ENCODE peak calls at places on chromosomes 2 and 18, in seven cellular contexts. T is NB4, L is GM12891, G is HCT116, W is A549, Y is adrenal gland, M is IMR-90. A is an unnamed sample.

GRCh38 chr2:30305235-30305634 is 73.9 kb downstream of the LBH start:
- DNase-seq in L (no peak), W (no peak), T (no peak), Y (no peak), G (no peak), M (peak), A (no peak)

GRCh38 chr2:105627530-105627929 is 117.2 kb upstream of the NCK2 start:
- DNase-seq in W (no peak), Y (no peak), G (no peak), T (no peak), L (no peak), M (no peak), A (no peak)

GRCh38 chr2:101446869-101447268 is 28.0 kb downstream of the RFX8 start:
- DNase-seq in G (no peak), L (no peak), M (peak), T (peak), Y (no peak), W (no peak), A (no peak)

GRCh38 chr2:221572821-221573429 is 821 bp upstream of the EPHA4 start:
- DNase-seq in G (no peak), Y (peak), W (peak), L (peak), T (no peak), M (peak), A (no peak)

GRCh38 chr18:50871846-50872245 is 7.1 kb upstream of the ME2 start:
- DNase-seq in Y (no peak), W (no peak), L (no peak), G (no peak), T (no peak), M (no peak), A (no peak)

GRCh38 chr2:106705877-106706276 is 180.1 kb downstream of the ST6GAL2 start:
- DNase-seq in T (no peak), L (no peak), W (no peak), Y (no peak), G (no peak), M (no peak), A (no peak)

GRCh38 chr2:141062016-141062415 is 1068.8 kb downstream of the LRP1B start:
- DNase-seq in G (no peak), W (no peak), Y (no peak), L (no peak), M (no peak), T (no peak), A (no peak)

GRCh38 chr2:43455735-43456642 is 139.8 kb downstream of the THADA start:
- DNase-seq in M (peak), T (peak), Y (peak), W (no peak), G (no peak), L (no peak), A (no peak)

GRCh38 chr2:238600506-238601432 is 174.0 kb downstream of the ASB1 start:
- DNase-seq in T (no peak), L (no peak), M (no peak), W (no peak), G (no peak), Y (no peak), A (no peak)

GRCh38 chr2:166926657-166927056 is 38.4 kb downstream of the XIRP2 start:
- DNase-seq in L (no peak), G (no peak), T (no peak), W (no peak), Y (no peak), M (peak), A (no peak)

DNA sequence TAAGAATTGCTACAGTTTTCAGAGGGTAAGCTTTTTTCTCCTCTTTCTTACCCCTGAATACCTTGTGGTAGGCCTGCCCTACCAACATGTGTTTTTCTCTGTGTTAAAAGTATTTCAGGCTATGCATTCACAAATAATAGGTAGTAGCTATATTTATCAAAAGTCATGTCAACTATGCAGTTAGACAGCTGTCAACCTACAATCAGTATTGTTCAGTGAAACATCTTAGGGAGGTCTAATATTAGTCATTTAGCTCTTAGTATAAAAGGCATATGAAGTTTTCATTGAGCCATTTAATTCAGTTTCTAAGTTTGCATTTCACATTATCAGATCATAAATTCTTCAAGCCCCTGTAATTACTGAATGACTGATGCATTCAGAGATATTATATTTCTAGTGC is 36.7 kb downstream of the XIRP2 start:
- DNase-seq in T (no peak), L (no peak), W (no peak), G (no peak), M (no peak), Y (no peak), A (no peak)
- TF ChIP-seq POLR2A in T (no peak), L (no peak), W (no peak), G (no peak), M (no peak), Y (no peak), A (no peak)

GRCh38 chr2:156341482-156342251 is 9.1 kb upstream of the NR4A2 start:
- DNase-seq in W (peak), T (peak), M (peak), G (peak), Y (peak), L (peak), A (peak)
- TF ChIP-seq POLR2A in W (peak), T (peak), M (peak), G (peak), Y (peak), L (peak), A (peak)

DNA sequence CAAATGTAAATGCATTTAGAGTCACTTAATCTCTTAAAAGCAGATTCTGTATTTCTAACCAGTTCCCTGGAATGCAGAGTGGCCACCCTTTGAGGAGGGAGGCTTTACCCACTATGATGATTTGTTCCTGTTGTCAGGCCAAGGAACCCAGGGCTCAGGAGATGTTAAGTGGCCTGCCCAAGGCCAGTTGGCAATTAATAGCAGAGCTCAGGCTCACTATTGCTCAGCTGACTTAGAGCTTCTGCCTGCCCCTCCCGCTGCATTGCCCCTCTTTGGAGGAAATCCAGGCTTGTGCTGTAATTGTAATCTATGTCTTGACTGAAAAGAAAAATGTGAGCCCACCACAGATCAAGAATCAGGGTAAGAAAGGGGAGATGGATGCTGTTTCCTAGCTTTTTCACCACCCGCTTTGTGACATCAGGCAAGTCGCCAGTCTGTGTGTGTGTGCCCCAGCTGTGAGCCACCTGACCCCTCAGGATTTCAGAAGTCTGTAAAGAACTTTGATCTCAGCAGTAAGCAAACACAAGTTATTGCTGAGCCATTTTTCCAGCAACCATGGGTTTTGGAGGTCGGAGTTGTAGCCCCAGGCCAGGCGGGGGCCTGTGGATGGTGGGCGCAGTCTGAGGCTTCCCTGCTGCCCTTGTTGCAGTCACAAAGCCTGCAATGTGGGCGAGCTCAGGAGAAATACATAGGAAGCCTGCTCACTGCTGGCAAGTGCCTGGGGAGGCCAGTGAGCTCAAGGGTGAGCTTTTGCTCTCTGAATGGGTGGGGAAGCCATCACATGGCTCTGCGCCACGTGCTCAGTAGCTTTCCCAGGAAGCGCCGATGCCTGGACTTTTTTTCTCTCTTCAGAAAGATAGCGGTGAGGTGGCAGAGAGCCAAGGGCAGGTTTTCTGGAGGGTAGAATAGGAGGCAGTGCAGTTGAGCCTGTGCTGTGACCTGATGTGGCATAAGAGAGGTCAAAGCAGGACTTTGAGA is 6.0 kb downstream of the CABLES1 start:
- DNase-seq in Y (peak), G (no peak), W (no peak), M (no peak), L (no peak), T (no peak), A (no peak)
- TF ChIP-seq POLR2A in Y (no peak), G (no peak), W (no peak), M (no peak), L (no peak), T (no peak), A (no peak)

GRCh38 chr18:47930844-47931706 is 616 bp upstream of the SMAD2 start:
- DNase-seq in Y (peak), L (peak), M (peak), G (peak), T (peak), W (peak), A (peak)
- TF ChIP-seq POLR2A in Y (peak), L (peak), M (peak), G (no peak), T (peak), W (peak), A (peak)

GRCh38 chr2:190446750-190447516 is 38.8 kb downstream of the MFSD6 start:
- DNase-seq in Y (no peak), T (no peak), L (no peak), W (no peak), M (peak), G (no peak), A (no peak)
- TF ChIP-seq POLR2A in Y (no peak), T (no peak), L (no peak), W (no peak), M (no peak), G (no peak), A (no peak)

A was measured in esophagus squamous epithelium.